ENCODE peak calls at places on chromosomes 7 and 10, in ten cellular contexts. X, K, H, B, P, R, L, I, V and G are unnamed samples.

GRCh38 chr7:120874722-120875121 is 16.8 kb upstream of the TSPAN12 start:
- DNase-seq in X (no peak), K (no peak), H (no peak), B (no peak), P (no peak), R (no peak), L (no peak), I (no peak), V (no peak), G (no peak)

GRCh38 chr7:26049081-26049480 is 102.9 kb upstream of the NFE2L3 start:
- DNase-seq in X (no peak), K (no peak), H (no peak), B (no peak), P (no peak), R (no peak), L (no peak), I (no peak), V (no peak), G (no peak)

GRCh38 chr10:16891375-16892313 is 74.4 kb upstream of the RSU1 start:
- DNase-seq in X (peak; percentile 94), K (no peak), H (peak; percentile 92), B (peak; percentile 79), P (peak; percentile 86), R (no peak), L (no peak), I (peak; percentile 79), V (peak; percentile 52), G (no peak)

GRCh38 chr7:102004229-102004628 is 186.8 kb downstream of the CUX1 start:
- DNase-seq in X (no peak), K (no peak), H (no peak), B (no peak), P (no peak), R (no peak), L (no peak), I (no peak), V (no peak), G (no peak)

GRCh38 chr10:97584060-97584797 is at the start of gene HOGA1:
- DNase-seq in X (peak; percentile 89), K (no peak), H (peak; percentile 84), B (peak; percentile 60), P (peak; percentile 61), R (no peak), L (no peak), I (peak; percentile 32), V (peak; percentile 68), G (no peak)

GRCh38 chr7:144036302-144036858 is 12.4 kb upstream of the OR2A5 start:
- DNase-seq in X (no peak), K (no peak), H (no peak), B (no peak), P (no peak), R (no peak), L (no peak), I (no peak), V (no peak), G (no peak)

GRCh38 chr10:72337039-72337629 is 17.6 kb downstream of the DNAJB12 start:
- DNase-seq in X (peak; percentile 63), K (peak; percentile 34), H (no peak), B (peak; percentile 53), P (peak; percentile 76), R (peak; percentile 46), L (peak; percentile 67), I (peak; percentile 92), V (peak; percentile 88), G (no peak)

GRCh38 chr7:127629268-127629854 is 11.4 kb upstream of the PAX4 start:
- DNase-seq in X (peak; percentile 90), K (no peak), H (peak; percentile 50), B (no peak), P (peak; percentile 93), R (no peak), L (peak; percentile 41), I (peak; percentile 63), V (peak; percentile 43), G (no peak)

GRCh38 chr10:3467052-3467906 is 294.7 kb upstream of the PITRM1 start:
- DNase-seq in X (peak; percentile 87), K (no peak), H (peak; percentile 93), B (peak; percentile 94), P (peak; percentile 64), R (no peak), L (no peak), I (peak; percentile 56), V (peak; percentile 44), G (no peak)

GRCh38 chr7:136086712-136087111 is 109.6 kb upstream of the MTPN start:
- DNase-seq in X (peak; percentile 100), K (peak; percentile 12), H (peak; percentile 36), B (peak; percentile 2), P (peak; percentile 83), R (no peak), L (peak; percentile 44), I (peak; percentile 84), V (peak; percentile 72), G (peak; percentile 63)

GRCh38 chr7:23293500-23294073 is 5.6 kb upstream of the MALSU1 start:
- DNase-seq in X (no peak), K (no peak), H (no peak), B (no peak), P (no peak), R (no peak), L (no peak), I (no peak), V (no peak), G (no peak)

GRCh38 chr10:24519950-24520349 is 203.7 kb downstream of the ARHGAP21 start:
- DNase-seq in X (peak; percentile 51), K (peak; percentile 58), H (no peak), B (no peak), P (peak; percentile 53), R (no peak), L (no peak), I (peak; percentile 64), V (no peak), G (peak; percentile 32)

DNA sequence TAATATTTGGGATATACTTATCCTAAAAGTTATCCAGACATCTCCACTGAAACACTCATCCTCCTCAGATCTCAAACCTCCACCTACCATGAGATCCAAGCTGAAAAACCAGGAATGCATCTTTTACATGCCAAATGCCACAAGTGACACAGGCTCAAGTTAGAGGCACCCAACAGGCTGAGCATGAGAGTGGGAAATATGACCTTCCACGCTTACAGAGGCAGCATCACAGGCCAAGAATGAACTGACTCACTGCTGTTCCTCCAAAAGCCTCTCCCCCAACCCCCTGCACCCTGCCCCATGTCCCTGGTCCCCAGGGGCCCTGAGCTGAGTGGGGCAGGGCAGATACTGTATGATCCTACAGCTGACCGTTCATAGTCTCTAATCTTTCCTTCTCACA is 4.8 kb upstream of the MTPAP start:
- DNase-seq in X (no peak), K (no peak), H (no peak), B (peak; percentile 89), P (no peak), R (no peak), L (no peak), I (no peak), V (no peak), G (no peak)
- H3K4me3 ChIP-seq in X (no peak overlapping the region), K (no peak overlapping the region), H (no peak overlapping the region), B (no peak overlapping the region), P (no peak overlapping the region), R (no peak overlapping the region), L (no peak overlapping the region), I (no peak overlapping the region), V (no peak overlapping the region), G (no peak overlapping the region)

DNA sequence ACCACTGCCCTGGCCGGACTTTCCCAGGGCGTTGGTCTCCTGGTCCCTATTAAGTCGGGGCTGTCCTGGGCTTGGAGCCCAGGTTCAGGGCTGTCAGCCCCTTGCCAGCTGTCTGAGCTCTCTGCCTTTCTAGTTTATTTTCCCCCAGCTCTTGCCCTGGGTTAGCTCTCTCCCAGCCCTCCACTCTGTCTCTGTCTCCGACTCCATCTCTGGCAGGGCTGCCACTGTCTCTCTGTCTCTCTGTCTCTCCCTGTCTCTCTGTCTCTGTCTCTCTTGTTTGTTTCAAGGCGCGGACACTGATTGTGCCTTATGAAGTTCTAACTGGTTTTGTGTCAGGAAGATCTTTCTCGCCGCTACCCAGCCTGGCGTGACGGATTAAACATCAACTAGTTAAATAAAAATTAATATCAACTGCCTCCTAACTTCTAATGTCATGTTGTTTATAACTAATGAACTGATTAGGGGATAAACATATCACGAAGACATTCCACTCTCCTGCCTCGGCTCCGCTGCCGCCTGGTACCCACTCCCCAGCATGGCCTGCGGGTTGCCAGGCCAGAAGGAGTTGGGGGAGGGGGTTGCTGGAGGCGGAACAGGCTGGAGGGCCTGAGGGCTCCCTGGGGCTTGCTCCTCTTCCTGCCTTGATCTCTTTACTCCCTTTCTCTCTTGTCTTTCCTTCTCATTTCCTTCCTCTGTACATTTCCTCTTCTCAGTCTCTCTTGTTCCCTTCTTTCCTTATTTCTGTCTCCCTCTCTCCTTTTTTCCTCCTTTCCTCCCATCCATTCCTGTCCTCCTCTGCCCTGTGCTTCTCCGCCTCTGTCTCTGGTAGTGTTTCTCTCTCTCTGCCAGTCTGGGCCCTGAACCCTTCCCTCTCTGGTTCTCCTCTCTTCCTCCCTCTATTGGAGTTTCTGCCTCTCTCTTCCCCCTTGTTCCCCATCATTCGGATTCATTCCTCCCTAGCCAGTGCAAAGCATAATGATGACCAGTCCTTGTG is 13.5 kb upstream of the PAX2 start:
- DNase-seq in X (no peak), K (no peak), H (no peak), B (no peak), P (peak; percentile 71), R (no peak), L (no peak), I (no peak), V (no peak), G (no peak)
- H3K4me3 ChIP-seq in X (no peak overlapping the region), K (peak overlapping the region; percentile 20), H (no peak overlapping the region), B (no peak overlapping the region), P (peak overlapping the region; percentile 46), R (no peak overlapping the region), L (no peak overlapping the region), I (no peak overlapping the region), V (no peak overlapping the region), G (no peak overlapping the region)

GRCh38 chr7:130793855-130794618 is 60.0 kb upstream of the KLF14 start:
- DNase-seq in X (peak; percentile 9), K (no peak), H (peak; percentile 21), B (peak; percentile 32), P (peak; percentile 43), R (no peak), L (no peak), I (peak; percentile 44), V (no peak), G (no peak)
- H3K4me3 ChIP-seq in X (no peak overlapping the region), K (no peak overlapping the region), H (peak overlapping the region; percentile 35), B (peak overlapping the region; percentile 0), P (no peak overlapping the region), R (no peak overlapping the region), L (no peak overlapping the region), I (no peak overlapping the region), V (no peak overlapping the region), G (no peak overlapping the region)

GRCh38 chr7:140674356-140674800 is 1.6 kb downstream of the ADCK2 start:
- DNase-seq in X (no peak), K (no peak), H (no peak), B (no peak), P (no peak), R (no peak), L (peak; percentile 92), I (no peak), V (no peak), G (no peak)

GRCh38 chr7:140672382-140673062 is at the start of gene ADCK2:
- DNase-seq in X (peak; percentile 43), K (no peak), H (no peak), B (no peak), P (peak; percentile 84), R (peak; percentile 22), L (peak; percentile 85), I (peak; percentile 70), V (peak; percentile 77), G (peak; percentile 40)

GRCh38 chr7:140673063-140673769 is 471 bp downstream of the ADCK2 start:
- DNase-seq in X (peak; percentile 67), K (peak; percentile 68), H (no peak), B (no peak), P (peak; percentile 82), R (peak; percentile 30), L (peak; percentile 69), I (peak; percentile 35), V (peak; percentile 77), G (no peak)

GRCh38 chr7:140674899-140675701 is 2.4 kb downstream of the ADCK2 start:
- DNase-seq in X (peak; percentile 81), K (no peak), H (peak; percentile 27), B (peak; percentile 76), P (peak; percentile 75), R (no peak), L (peak; percentile 40), I (peak; percentile 47), V (peak; percentile 32), G (no peak)

GRCh38 chr7:140673770-140674155 is 1.0 kb downstream of the ADCK2 start:
- DNase-seq in X (no peak), K (no peak), H (no peak), B (no peak), P (peak; percentile 35), R (no peak), L (peak; percentile 36), I (no peak), V (no peak), G (no peak)
- H3K4me3 ChIP-seq in X (no peak overlapping the region), K (peak overlapping the region; percentile 82), H (peak overlapping the region; percentile 52), B (peak overlapping the region; percentile 71), P (peak overlapping the region; percentile 72), R (peak overlapping the region; percentile 56), L (peak overlapping the region; percentile 81), I (peak overlapping the region; percentile 77), V (peak overlapping the region; percentile 91), G (peak overlapping the region; percentile 69)